ENCODE peak calls at places on chromosomes 11 and 22, in seven cellular contexts. One of them, this sample, is unnamed.

GRCh38 chr11:3907590-3907989 is 52.1 kb downstream of the STIM1 start:
- DNase-seq in mesothelial cell of epicardium: no peak
- DNase-seq in astrocyte of the cerebellum: no peak
- DNase-seq in GM06990: no peak
- DNase-seq in H1: no peak
- DNase-seq in psoas muscle: no peak
- DNase-seq in heart left ventricle: no peak
- DNase-seq in this sample: no peak

GRCh38 chr11:2791521-2792375 is 92.0 kb upstream of the KCNQ1OT1 start:
- DNase-seq in astrocyte of the cerebellum: no peak
- DNase-seq in psoas muscle: peak
- DNase-seq in GM06990: no peak
- DNase-seq in heart left ventricle: peak
- DNase-seq in mesothelial cell of epicardium: peak
- DNase-seq in H1: peak
- DNase-seq in this sample: no peak

GRCh38 chr11:67287355-67288197 is 1.5 kb upstream of the ANKRD13D start:
- DNase-seq in H1: no peak
- DNase-seq in astrocyte of the cerebellum: no peak
- DNase-seq in mesothelial cell of epicardium: no peak
- DNase-seq in GM06990: no peak
- DNase-seq in psoas muscle: peak
- DNase-seq in heart left ventricle: peak
- DNase-seq in this sample: no peak

GRCh38 chr11:72238040-72238450 is 5.9 kb downstream of the PHOX2A start:
- DNase-seq in heart left ventricle: no peak
- DNase-seq in astrocyte of the cerebellum: peak
- DNase-seq in GM06990: no peak
- DNase-seq in psoas muscle: no peak
- DNase-seq in mesothelial cell of epicardium: no peak
- DNase-seq in H1: peak
- DNase-seq in this sample: peak

GRCh38 chr11:39651857-39652461 is 1807.5 kb downstream of the LRRC4C start:
- DNase-seq in psoas muscle: no peak
- DNase-seq in heart left ventricle: peak
- DNase-seq in H1: no peak
- DNase-seq in astrocyte of the cerebellum: no peak
- DNase-seq in GM06990: no peak
- DNase-seq in mesothelial cell of epicardium: no peak
- DNase-seq in this sample: peak

GRCh38 chr11:7307836-7308235 is 56.1 kb downstream of the SYT9 start:
- DNase-seq in psoas muscle: no peak
- DNase-seq in mesothelial cell of epicardium: no peak
- DNase-seq in astrocyte of the cerebellum: no peak
- DNase-seq in GM06990: no peak
- DNase-seq in heart left ventricle: no peak
- DNase-seq in H1: no peak
- DNase-seq in this sample: no peak

GRCh38 chr11:44016129-44016528 is 31.7 kb upstream of the ACCSL start:
- DNase-seq in heart left ventricle: peak
- DNase-seq in astrocyte of the cerebellum: no peak
- DNase-seq in psoas muscle: peak
- DNase-seq in GM06990: no peak
- DNase-seq in mesothelial cell of epicardium: no peak
- DNase-seq in H1: peak
- DNase-seq in this sample: peak

GRCh38 chr11:82842019-82842418 is 58.2 kb downstream of the PRCP start:
- DNase-seq in H1: no peak
- DNase-seq in psoas muscle: no peak
- DNase-seq in astrocyte of the cerebellum: no peak
- DNase-seq in GM06990: no peak
- DNase-seq in mesothelial cell of epicardium: no peak
- DNase-seq in heart left ventricle: no peak
- DNase-seq in this sample: no peak

GRCh38 chr22:24190159-24190540 is 8.9 kb downstream of the SUSD2 start:
- DNase-seq in astrocyte of the cerebellum: no peak
- DNase-seq in GM06990: no peak
- DNase-seq in mesothelial cell of epicardium: no peak
- DNase-seq in psoas muscle: peak
- DNase-seq in H1: no peak
- DNase-seq in heart left ventricle: no peak
- DNase-seq in this sample: no peak

GRCh38 chr11:100855466-100856067 is 168.5 kb downstream of the ARHGAP42 start:
- DNase-seq in mesothelial cell of epicardium: no peak
- DNase-seq in heart left ventricle: no peak
- DNase-seq in psoas muscle: no peak
- DNase-seq in H1: no peak
- DNase-seq in astrocyte of the cerebellum: peak
- DNase-seq in GM06990: no peak
- DNase-seq in this sample: peak

GRCh38 chr22:24106385-24107381 is 74.6 kb upstream of the SUSD2 start:
- DNase-seq in GM06990: peak
- DNase-seq in H1: peak
- DNase-seq in heart left ventricle: peak
- DNase-seq in mesothelial cell of epicardium: no peak
- DNase-seq in psoas muscle: no peak
- DNase-seq in astrocyte of the cerebellum: no peak
- DNase-seq in this sample: no peak

GRCh38 chr11:75135021-75135650 is 15.8 kb upstream of the SLCO2B1 start:
- DNase-seq in mesothelial cell of epicardium: no peak
- DNase-seq in psoas muscle: no peak
- DNase-seq in H1: no peak
- DNase-seq in GM06990: no peak
- DNase-seq in heart left ventricle: no peak
- DNase-seq in astrocyte of the cerebellum: no peak
- DNase-seq in this sample: no peak

GRCh38 chr11:111540114-111540920 is at the start of gene LAYN:
- DNase-seq in heart left ventricle: peak
- DNase-seq in astrocyte of the cerebellum: no peak
- DNase-seq in GM06990: no peak
- DNase-seq in H1: peak
- DNase-seq in psoas muscle: peak
- DNase-seq in mesothelial cell of epicardium: peak
- DNase-seq in this sample: no peak

GRCh38 chr11:2929511-2929879 is 275 bp upstream of the PHLDA2 start:
- DNase-seq in psoas muscle: peak
- DNase-seq in mesothelial cell of epicardium: no peak
- DNase-seq in H1: no peak
- DNase-seq in heart left ventricle: peak
- DNase-seq in GM06990: no peak
- DNase-seq in astrocyte of the cerebellum: no peak
- DNase-seq in this sample: peak

GRCh38 chr11:62727833-62728721 is at the start of gene TTC9C:
- DNase-seq in psoas muscle: peak
- DNase-seq in astrocyte of the cerebellum: peak
- DNase-seq in H1: peak
- DNase-seq in GM06990: peak
- DNase-seq in heart left ventricle: peak
- DNase-seq in mesothelial cell of epicardium: peak
- DNase-seq in this sample: peak

GRCh38 chr11:36196476-36197099 is 92.6 kb downstream of the COMMD9 start:
- DNase-seq in mesothelial cell of epicardium: no peak
- DNase-seq in H1: no peak
- DNase-seq in GM06990: no peak
- DNase-seq in heart left ventricle: no peak
- DNase-seq in psoas muscle: no peak
- DNase-seq in astrocyte of the cerebellum: no peak
- DNase-seq in this sample: no peak

GRCh38 chr22:17726561-17727243 is 47.6 kb downstream of the BID start:
- DNase-seq in heart left ventricle: no peak
- DNase-seq in H1: no peak
- DNase-seq in mesothelial cell of epicardium: no peak
- DNase-seq in psoas muscle: no peak
- DNase-seq in astrocyte of the cerebellum: no peak
- DNase-seq in GM06990: no peak
- DNase-seq in this sample: no peak

GRCh38 chr22:40216041-40216756 is 38.5 kb downstream of the TNRC6B start:
- DNase-seq in H1: no peak
- DNase-seq in astrocyte of the cerebellum: no peak
- DNase-seq in heart left ventricle: no peak
- DNase-seq in mesothelial cell of epicardium: no peak
- DNase-seq in psoas muscle: no peak
- DNase-seq in GM06990: peak
- DNase-seq in this sample: no peak

GRCh38 chr22:38454361-38455062 is 487 bp downstream of the KCNJ4 start:
- DNase-seq in psoas muscle: no peak
- DNase-seq in heart left ventricle: no peak
- DNase-seq in GM06990: peak
- DNase-seq in astrocyte of the cerebellum: no peak
- DNase-seq in H1: no peak
- DNase-seq in mesothelial cell of epicardium: no peak
- DNase-seq in this sample: no peak

GRCh38 chr11:66814678-66815077 is 28.6 kb upstream of the RCE1 start:
- DNase-seq in mesothelial cell of epicardium: no peak
- DNase-seq in psoas muscle: no peak
- DNase-seq in astrocyte of the cerebellum: no peak
- DNase-seq in H1: no peak
- DNase-seq in GM06990: no peak
- DNase-seq in heart left ventricle: no peak
- DNase-seq in this sample: no peak

GRCh38 chr11:108654994-108655631 is 9.8 kb upstream of the DDX10 start:
- DNase-seq in mesothelial cell of epicardium: no peak
- DNase-seq in heart left ventricle: no peak
- DNase-seq in psoas muscle: no peak
- DNase-seq in GM06990: no peak
- DNase-seq in astrocyte of the cerebellum: peak
- DNase-seq in H1: no peak
- DNase-seq in this sample: peak

GRCh38 chr11:79052539-79052938 is 388.3 kb downstream of the TENM4 start:
- DNase-seq in astrocyte of the cerebellum: no peak
- DNase-seq in H1: no peak
- DNase-seq in heart left ventricle: no peak
- DNase-seq in mesothelial cell of epicardium: no peak
- DNase-seq in psoas muscle: no peak
- DNase-seq in GM06990: no peak
- DNase-seq in this sample: no peak
- TF ChIP-seq CTCF in astrocyte of the cerebellum: peak
- TF ChIP-seq CTCF in H1: peak
- TF ChIP-seq CTCF in heart left ventricle: peak
- TF ChIP-seq CTCF in mesothelial cell of epicardium: no peak
- TF ChIP-seq CTCF in psoas muscle: no peak
- TF ChIP-seq CTCF in GM06990: peak
- TF ChIP-seq CTCF in this sample: no peak

DNA sequence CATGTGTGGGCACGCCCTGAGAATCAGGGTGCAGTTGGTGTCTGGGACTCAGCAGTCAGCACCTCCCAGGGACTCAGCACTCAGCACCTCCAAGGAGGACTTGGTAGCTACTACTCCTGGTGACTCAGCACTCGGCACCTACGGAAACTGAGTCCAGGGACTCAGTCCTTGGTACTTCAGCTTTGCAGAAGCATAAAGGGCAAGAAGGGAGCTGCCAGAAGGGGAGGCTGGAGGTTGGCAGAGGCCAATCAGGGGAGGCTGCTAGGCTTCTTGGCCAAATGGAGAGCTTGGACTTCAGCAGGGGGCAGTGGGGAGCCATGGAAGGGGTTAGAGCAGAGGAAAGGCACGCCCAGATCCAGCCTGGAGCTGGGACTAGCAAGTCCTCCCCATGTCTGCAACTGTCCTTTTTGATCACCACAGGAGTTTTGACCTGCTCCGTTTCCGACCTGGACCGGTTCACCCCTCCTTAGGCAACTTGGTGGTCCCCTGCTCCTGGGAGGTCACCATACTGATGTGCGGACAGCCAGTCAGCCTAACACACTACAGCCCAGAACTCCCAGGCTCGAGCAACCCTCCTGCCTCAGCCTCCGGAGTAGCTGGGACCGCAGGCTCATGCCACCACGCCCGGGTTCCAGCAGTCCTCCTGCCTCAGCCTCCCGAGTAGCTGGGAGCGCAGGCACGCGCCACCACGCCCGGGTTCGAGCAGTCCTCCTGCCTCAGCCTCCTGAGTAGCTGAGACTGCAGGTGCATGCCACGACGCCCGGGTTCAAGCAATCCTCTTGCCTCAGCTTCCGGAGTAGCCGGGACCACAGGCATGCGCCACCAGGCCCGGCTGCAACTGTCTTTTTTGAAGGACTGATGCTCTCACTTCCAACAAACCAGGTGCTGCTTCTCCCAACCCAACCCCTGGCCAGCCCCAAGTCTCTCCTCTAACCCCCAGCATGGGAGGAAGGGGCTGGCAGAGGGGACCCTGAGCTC is 1.5 kb downstream of the ANO9 start:
- DNase-seq in mesothelial cell of epicardium: no peak
- DNase-seq in heart left ventricle: no peak
- DNase-seq in H1: no peak
- DNase-seq in astrocyte of the cerebellum: no peak
- DNase-seq in GM06990: no peak
- DNase-seq in psoas muscle: no peak
- DNase-seq in this sample: peak
- TF ChIP-seq CTCF in mesothelial cell of epicardium: no peak
- TF ChIP-seq CTCF in heart left ventricle: peak
- TF ChIP-seq CTCF in H1: no peak
- TF ChIP-seq CTCF in astrocyte of the cerebellum: no peak
- TF ChIP-seq CTCF in GM06990: peak
- TF ChIP-seq CTCF in psoas muscle: no peak
- TF ChIP-seq CTCF in this sample: no peak

DNA sequence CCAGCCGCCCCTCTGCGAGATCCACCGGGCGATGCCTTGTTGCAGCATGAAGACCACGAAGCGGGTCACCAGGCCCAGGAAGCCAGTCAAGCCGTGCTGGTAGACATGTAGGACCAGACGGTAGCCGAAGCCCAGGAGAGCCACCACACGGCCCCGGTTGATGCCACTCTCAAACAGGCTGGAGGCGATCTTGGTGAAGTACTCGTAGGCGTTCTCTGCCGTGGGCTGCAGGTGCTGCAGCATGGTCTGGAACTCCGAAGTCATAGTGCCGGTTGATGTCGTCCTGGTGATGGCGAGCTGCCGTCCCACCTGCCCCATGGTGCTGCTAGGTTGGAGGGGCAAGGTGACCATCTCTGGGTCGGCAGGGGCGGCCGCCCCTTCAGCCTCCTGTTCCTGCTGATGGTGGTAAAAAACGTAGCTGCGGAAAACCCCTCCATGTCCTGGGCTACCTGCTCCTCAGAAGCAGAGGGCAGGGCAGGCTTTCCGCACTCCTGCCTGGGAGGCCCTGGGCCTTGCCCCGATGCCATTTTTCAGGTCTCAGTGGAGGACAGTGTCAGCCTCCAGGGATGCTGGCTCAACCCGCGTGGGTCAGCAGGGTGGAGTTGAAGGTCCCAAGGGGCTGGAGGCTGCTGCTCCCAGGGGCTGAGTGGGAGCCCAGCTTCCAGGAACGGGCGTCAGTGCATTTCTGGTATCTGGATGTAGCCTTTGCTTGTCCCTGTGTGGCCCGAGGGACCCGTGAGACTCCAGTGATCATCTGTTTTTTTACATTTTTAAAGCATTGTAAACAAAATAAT is 98.7 kb downstream of the ADAMTS15 start:
- DNase-seq in psoas muscle: no peak
- DNase-seq in heart left ventricle: no peak
- DNase-seq in GM06990: no peak
- DNase-seq in astrocyte of the cerebellum: no peak
- DNase-seq in mesothelial cell of epicardium: no peak
- DNase-seq in H1: no peak
- DNase-seq in this sample: no peak
- TF ChIP-seq CTCF in psoas muscle: no peak
- TF ChIP-seq CTCF in heart left ventricle: no peak
- TF ChIP-seq CTCF in GM06990: no peak
- TF ChIP-seq CTCF in astrocyte of the cerebellum: no peak
- TF ChIP-seq CTCF in mesothelial cell of epicardium: no peak
- TF ChIP-seq CTCF in H1: no peak
- TF ChIP-seq CTCF in this sample: no peak

GRCh38 chr11:57430946-57431345 is 4.0 kb upstream of the SLC43A3 start:
- DNase-seq in heart left ventricle: no peak
- DNase-seq in H1: no peak
- DNase-seq in astrocyte of the cerebellum: no peak
- DNase-seq in psoas muscle: no peak
- DNase-seq in GM06990: no peak
- DNase-seq in mesothelial cell of epicardium: no peak
- DNase-seq in this sample: no peak
- TF ChIP-seq CTCF in heart left ventricle: no peak
- TF ChIP-seq CTCF in H1: peak
- TF ChIP-seq CTCF in astrocyte of the cerebellum: no peak
- TF ChIP-seq CTCF in psoas muscle: no peak
- TF ChIP-seq CTCF in GM06990: no peak
- TF ChIP-seq CTCF in mesothelial cell of epicardium: no peak
- TF ChIP-seq CTCF in this sample: no peak